ENCODE peak calls at places on chromosomes 13 and 19, in seven cellular contexts. One of them, this sample, is unnamed.

GRCh38 chr13:39676315-39676876 is 20.9 kb downstream of the COG6 start:
- DNase-seq in RWPE2: no peak
- DNase-seq in naive thymus-derived CD4-positive, alpha-beta T cell: peak; percentile 24
- DNase-seq in cardiac muscle cell: peak; percentile 74
- DNase-seq in esophagus squamous epithelium: no peak
- DNase-seq in CD4-positive, alpha-beta memory T cell: peak; percentile 41
- DNase-seq in tibial nerve: peak; percentile 73
- DNase-seq in this sample: no peak

GRCh38 chr19:35040826-35041547 is 534 bp upstream of the HPN start:
- DNase-seq in RWPE2: peak; percentile 52
- DNase-seq in naive thymus-derived CD4-positive, alpha-beta T cell: no peak
- DNase-seq in cardiac muscle cell: peak; percentile 78
- DNase-seq in esophagus squamous epithelium: peak; percentile 48
- DNase-seq in CD4-positive, alpha-beta memory T cell: peak; percentile 15
- DNase-seq in tibial nerve: peak; percentile 92
- DNase-seq in this sample: no peak

GRCh38 chr19:4385291-4386037 is 14.9 kb downstream of the SH3GL1 start:
- DNase-seq in RWPE2: no peak
- DNase-seq in naive thymus-derived CD4-positive, alpha-beta T cell: no peak
- DNase-seq in cardiac muscle cell: no peak
- DNase-seq in esophagus squamous epithelium: no peak
- DNase-seq in CD4-positive, alpha-beta memory T cell: no peak
- DNase-seq in tibial nerve: no peak
- DNase-seq in this sample: no peak

GRCh38 chr13:114078501-114079451 is 53.6 kb downstream of the RASA3 start:
- DNase-seq in RWPE2: peak; percentile 56
- DNase-seq in naive thymus-derived CD4-positive, alpha-beta T cell: no peak
- DNase-seq in cardiac muscle cell: peak; percentile 74
- DNase-seq in esophagus squamous epithelium: no peak
- DNase-seq in CD4-positive, alpha-beta memory T cell: no peak
- DNase-seq in tibial nerve: no peak
- DNase-seq in this sample: peak; percentile 41

GRCh38 chr19:1395194-1396018 is 5.9 kb downstream of the GAMT start:
- DNase-seq in RWPE2: no peak
- DNase-seq in naive thymus-derived CD4-positive, alpha-beta T cell: no peak
- DNase-seq in cardiac muscle cell: no peak
- DNase-seq in esophagus squamous epithelium: no peak
- DNase-seq in CD4-positive, alpha-beta memory T cell: no peak
- DNase-seq in tibial nerve: no peak
- DNase-seq in this sample: no peak

GRCh38 chr19:54395685-54396084 is 19.6 kb upstream of the TTYH1 start:
- DNase-seq in RWPE2: no peak
- DNase-seq in naive thymus-derived CD4-positive, alpha-beta T cell: no peak
- DNase-seq in cardiac muscle cell: no peak
- DNase-seq in esophagus squamous epithelium: no peak
- DNase-seq in CD4-positive, alpha-beta memory T cell: no peak
- DNase-seq in tibial nerve: no peak
- DNase-seq in this sample: no peak

GRCh38 chr19:49988433-49988832 is 27.5 kb upstream of the SIGLEC11 start:
- DNase-seq in RWPE2: no peak
- DNase-seq in naive thymus-derived CD4-positive, alpha-beta T cell: no peak
- DNase-seq in cardiac muscle cell: no peak
- DNase-seq in esophagus squamous epithelium: no peak
- DNase-seq in CD4-positive, alpha-beta memory T cell: no peak
- DNase-seq in tibial nerve: no peak
- DNase-seq in this sample: no peak

GRCh38 chr19:6465663-6466062 is 1.6 kb downstream of the CRB3 start:
- DNase-seq in RWPE2: no peak
- DNase-seq in naive thymus-derived CD4-positive, alpha-beta T cell: no peak
- DNase-seq in cardiac muscle cell: no peak
- DNase-seq in esophagus squamous epithelium: no peak
- DNase-seq in CD4-positive, alpha-beta memory T cell: no peak
- DNase-seq in tibial nerve: no peak
- DNase-seq in this sample: no peak

GRCh38 chr19:12596927-12597548 is 13.6 kb downstream of the ZNF490 start:
- DNase-seq in RWPE2: no peak
- DNase-seq in naive thymus-derived CD4-positive, alpha-beta T cell: no peak
- DNase-seq in cardiac muscle cell: no peak
- DNase-seq in esophagus squamous epithelium: no peak
- DNase-seq in CD4-positive, alpha-beta memory T cell: no peak
- DNase-seq in tibial nerve: no peak
- DNase-seq in this sample: no peak

GRCh38 chr19:55228015-55228391 is 560 bp downstream of the TMEM86B start:
- DNase-seq in RWPE2: no peak
- DNase-seq in naive thymus-derived CD4-positive, alpha-beta T cell: no peak
- DNase-seq in cardiac muscle cell: no peak
- DNase-seq in esophagus squamous epithelium: no peak
- DNase-seq in CD4-positive, alpha-beta memory T cell: no peak
- DNase-seq in tibial nerve: no peak
- DNase-seq in this sample: no peak

GRCh38 chr13:40979232-40979631 is 39.9 kb downstream of the ELF1 start:
- DNase-seq in RWPE2: no peak
- DNase-seq in naive thymus-derived CD4-positive, alpha-beta T cell: no peak
- DNase-seq in cardiac muscle cell: no peak
- DNase-seq in esophagus squamous epithelium: no peak
- DNase-seq in CD4-positive, alpha-beta memory T cell: no peak
- DNase-seq in tibial nerve: no peak
- DNase-seq in this sample: no peak

GRCh38 chr13:74325106-74325505 is 190.9 kb upstream of the KLF12 start:
- DNase-seq in RWPE2: no peak
- DNase-seq in naive thymus-derived CD4-positive, alpha-beta T cell: no peak
- DNase-seq in cardiac muscle cell: peak; percentile 88
- DNase-seq in esophagus squamous epithelium: no peak
- DNase-seq in CD4-positive, alpha-beta memory T cell: no peak
- DNase-seq in tibial nerve: peak; percentile 9
- DNase-seq in this sample: no peak

GRCh38 chr13:41546372-41547252 is 89.3 kb downstream of the RGCC start:
- DNase-seq in RWPE2: no peak
- DNase-seq in naive thymus-derived CD4-positive, alpha-beta T cell: no peak
- DNase-seq in cardiac muscle cell: peak; percentile 36
- DNase-seq in esophagus squamous epithelium: no peak
- DNase-seq in CD4-positive, alpha-beta memory T cell: no peak
- DNase-seq in tibial nerve: no peak
- DNase-seq in this sample: no peak

GRCh38 chr19:1221141-1221903 is 15.7 kb downstream of the STK11 start:
- DNase-seq in RWPE2: no peak
- DNase-seq in naive thymus-derived CD4-positive, alpha-beta T cell: no peak
- DNase-seq in cardiac muscle cell: peak; percentile 67
- DNase-seq in esophagus squamous epithelium: no peak
- DNase-seq in CD4-positive, alpha-beta memory T cell: no peak
- DNase-seq in tibial nerve: no peak
- DNase-seq in this sample: no peak

GRCh38 chr19:49631279-49631588 is 8.7 kb downstream of the RRAS start:
- DNase-seq in RWPE2: no peak
- DNase-seq in naive thymus-derived CD4-positive, alpha-beta T cell: no peak
- DNase-seq in cardiac muscle cell: no peak
- DNase-seq in esophagus squamous epithelium: no peak
- DNase-seq in CD4-positive, alpha-beta memory T cell: no peak
- DNase-seq in tibial nerve: no peak
- DNase-seq in this sample: no peak

GRCh38 chr13:84834201-84834600 is 951.9 kb upstream of the SLITRK1 start:
- DNase-seq in RWPE2: no peak
- DNase-seq in naive thymus-derived CD4-positive, alpha-beta T cell: no peak
- DNase-seq in cardiac muscle cell: no peak
- DNase-seq in esophagus squamous epithelium: no peak
- DNase-seq in CD4-positive, alpha-beta memory T cell: no peak
- DNase-seq in tibial nerve: no peak
- DNase-seq in this sample: no peak

GRCh38 chr19:31110331-31110730 is 238.9 kb downstream of the TSHZ3 start:
- DNase-seq in RWPE2: no peak
- DNase-seq in naive thymus-derived CD4-positive, alpha-beta T cell: no peak
- DNase-seq in cardiac muscle cell: peak; percentile 69
- DNase-seq in esophagus squamous epithelium: no peak
- DNase-seq in CD4-positive, alpha-beta memory T cell: no peak
- DNase-seq in tibial nerve: no peak
- DNase-seq in this sample: no peak

GRCh38 chr19:8338835-8339234 is 4.2 kb downstream of the KANK3 start:
- DNase-seq in RWPE2: no peak
- DNase-seq in naive thymus-derived CD4-positive, alpha-beta T cell: no peak
- DNase-seq in cardiac muscle cell: no peak
- DNase-seq in esophagus squamous epithelium: no peak
- DNase-seq in CD4-positive, alpha-beta memory T cell: no peak
- DNase-seq in tibial nerve: no peak
- DNase-seq in this sample: no peak

GRCh38 chr19:8017808-8018207 is 12.4 kb upstream of the ELAVL1 start:
- DNase-seq in RWPE2: no peak
- DNase-seq in naive thymus-derived CD4-positive, alpha-beta T cell: no peak
- DNase-seq in cardiac muscle cell: no peak
- DNase-seq in esophagus squamous epithelium: no peak
- DNase-seq in CD4-positive, alpha-beta memory T cell: peak; percentile 44
- DNase-seq in tibial nerve: no peak
- DNase-seq in this sample: peak; percentile 20

GRCh38 chr19:55647732-55648656 is at the start of gene CCDC106:
- DNase-seq in RWPE2: no peak
- DNase-seq in naive thymus-derived CD4-positive, alpha-beta T cell: peak; percentile 43
- DNase-seq in cardiac muscle cell: peak; percentile 86
- DNase-seq in esophagus squamous epithelium: no peak
- DNase-seq in CD4-positive, alpha-beta memory T cell: peak; percentile 41
- DNase-seq in tibial nerve: peak; percentile 63
- DNase-seq in this sample: peak; percentile 72

GRCh38 chr19:35693835-35694599 is 10.3 kb upstream of the ZBTB32 start:
- DNase-seq in RWPE2: peak; percentile 71
- DNase-seq in naive thymus-derived CD4-positive, alpha-beta T cell: peak; percentile 78
- DNase-seq in cardiac muscle cell: peak; percentile 88
- DNase-seq in esophagus squamous epithelium: peak; percentile 51
- DNase-seq in CD4-positive, alpha-beta memory T cell: peak; percentile 87
- DNase-seq in tibial nerve: peak; percentile 91
- DNase-seq in this sample: peak; percentile 92

GRCh38 chr13:72457151-72457550 is 270.3 kb downstream of the MZT1 start:
- DNase-seq in RWPE2: no peak
- DNase-seq in naive thymus-derived CD4-positive, alpha-beta T cell: no peak
- DNase-seq in cardiac muscle cell: no peak
- DNase-seq in esophagus squamous epithelium: no peak
- DNase-seq in CD4-positive, alpha-beta memory T cell: no peak
- DNase-seq in tibial nerve: no peak
- DNase-seq in this sample: no peak

GRCh38 chr13:29920018-29920643 is 69.7 kb upstream of the UBL3 start:
- DNase-seq in RWPE2: no peak
- DNase-seq in naive thymus-derived CD4-positive, alpha-beta T cell: no peak
- DNase-seq in cardiac muscle cell: no peak
- DNase-seq in esophagus squamous epithelium: no peak
- DNase-seq in CD4-positive, alpha-beta memory T cell: no peak
- DNase-seq in tibial nerve: no peak
- DNase-seq in this sample: no peak

GRCh38 chr13:113425931-113426590 is 27.2 kb downstream of the ADPRHL1 start:
- DNase-seq in RWPE2: no peak
- DNase-seq in naive thymus-derived CD4-positive, alpha-beta T cell: no peak
- DNase-seq in cardiac muscle cell: no peak
- DNase-seq in esophagus squamous epithelium: no peak
- DNase-seq in CD4-positive, alpha-beta memory T cell: no peak
- DNase-seq in tibial nerve: no peak
- DNase-seq in this sample: no peak

GRCh38 chr13:42977219-42977659 is 14.8 kb downstream of the EPSTI1 start:
- DNase-seq in RWPE2: no peak
- DNase-seq in naive thymus-derived CD4-positive, alpha-beta T cell: no peak
- DNase-seq in cardiac muscle cell: no peak
- DNase-seq in esophagus squamous epithelium: no peak
- DNase-seq in CD4-positive, alpha-beta memory T cell: no peak
- DNase-seq in tibial nerve: no peak
- DNase-seq in this sample: no peak

GRCh38 chr13:46894534-46894906 is 2.3 kb downstream of the HTR2A start:
- DNase-seq in RWPE2: no peak
- DNase-seq in naive thymus-derived CD4-positive, alpha-beta T cell: no peak
- DNase-seq in cardiac muscle cell: peak; percentile 15
- DNase-seq in esophagus squamous epithelium: no peak
- DNase-seq in CD4-positive, alpha-beta memory T cell: no peak
- DNase-seq in tibial nerve: no peak
- DNase-seq in this sample: no peak

GRCh38 chr13:99357149-99357596 is 50.0 kb upstream of the GPR183 start:
- DNase-seq in RWPE2: no peak
- DNase-seq in naive thymus-derived CD4-positive, alpha-beta T cell: no peak
- DNase-seq in cardiac muscle cell: peak; percentile 83
- DNase-seq in esophagus squamous epithelium: no peak
- DNase-seq in CD4-positive, alpha-beta memory T cell: peak; percentile 68
- DNase-seq in tibial nerve: no peak
- DNase-seq in this sample: no peak

GRCh38 chr19:33052352-33052972 is 12.2 kb downstream of the RHPN2 start:
- DNase-seq in RWPE2: no peak
- DNase-seq in naive thymus-derived CD4-positive, alpha-beta T cell: no peak
- DNase-seq in cardiac muscle cell: peak; percentile 68
- DNase-seq in esophagus squamous epithelium: no peak
- DNase-seq in CD4-positive, alpha-beta memory T cell: no peak
- DNase-seq in tibial nerve: peak; percentile 31
- DNase-seq in this sample: no peak
- H3K4me1 ChIP-seq in RWPE2: peaks cover 40% of the 10 kb centered on the region
- H3K4me1 ChIP-seq in naive thymus-derived CD4-positive, alpha-beta T cell: no peaks in the 10 kb centered on the region
- H3K4me1 ChIP-seq in cardiac muscle cell: peaks cover 4% of the 10 kb centered on the region
- H3K4me1 ChIP-seq in esophagus squamous epithelium: peaks cover 13% of the 10 kb centered on the region
- H3K4me1 ChIP-seq in CD4-positive, alpha-beta memory T cell: no peaks in the 10 kb centered on the region
- H3K4me1 ChIP-seq in tibial nerve: no peaks in the 10 kb centered on the region
- H3K4me1 ChIP-seq in this sample: no peaks in the 10 kb centered on the region

GRCh38 chr19:18419699-18420460 is 682 bp downstream of the SSBP4 start:
- DNase-seq in RWPE2: peak; percentile 64
- DNase-seq in naive thymus-derived CD4-positive, alpha-beta T cell: no peak
- DNase-seq in cardiac muscle cell: no peak
- DNase-seq in esophagus squamous epithelium: no peak
- DNase-seq in CD4-positive, alpha-beta memory T cell: peak; percentile 55
- DNase-seq in tibial nerve: no peak
- DNase-seq in this sample: peak; percentile 45
- H3K27ac ChIP-seq in RWPE2: peak overlapping the region; percentile 70
- H3K27ac ChIP-seq in naive thymus-derived CD4-positive, alpha-beta T cell: peak overlapping the region; percentile 63
- H3K27ac ChIP-seq in cardiac muscle cell: peak overlapping the region; percentile 45
- H3K27ac ChIP-seq in esophagus squamous epithelium: peak overlapping the region; percentile 67
- H3K27ac ChIP-seq in CD4-positive, alpha-beta memory T cell: peak overlapping the region; percentile 70
- H3K27ac ChIP-seq in tibial nerve: peak overlapping the region; percentile 97
- H3K27ac ChIP-seq in this sample: peak overlapping the region; percentile 83

GRCh38 chr19:16459680-16460079 is 12.1 kb downstream of the EPS15L1 start:
- DNase-seq in RWPE2: no peak
- DNase-seq in naive thymus-derived CD4-positive, alpha-beta T cell: no peak
- DNase-seq in cardiac muscle cell: no peak
- DNase-seq in esophagus squamous epithelium: no peak
- DNase-seq in CD4-positive, alpha-beta memory T cell: no peak
- DNase-seq in tibial nerve: no peak
- DNase-seq in this sample: no peak
- H3K4me1 ChIP-seq in RWPE2: peaks cover 21% of the 10 kb centered on the region
- H3K4me1 ChIP-seq in naive thymus-derived CD4-positive, alpha-beta T cell: no peaks in the 10 kb centered on the region
- H3K4me1 ChIP-seq in cardiac muscle cell: peaks cover 41% of the 10 kb centered on the region
- H3K4me1 ChIP-seq in esophagus squamous epithelium: peaks cover 80% of the 10 kb centered on the region
- H3K4me1 ChIP-seq in CD4-positive, alpha-beta memory T cell: peaks cover 39% of the 10 kb centered on the region
- H3K4me1 ChIP-seq in tibial nerve: no peaks in the 10 kb centered on the region
- H3K4me1 ChIP-seq in this sample: peaks cover 29% of the 10 kb centered on the region

DNA sequence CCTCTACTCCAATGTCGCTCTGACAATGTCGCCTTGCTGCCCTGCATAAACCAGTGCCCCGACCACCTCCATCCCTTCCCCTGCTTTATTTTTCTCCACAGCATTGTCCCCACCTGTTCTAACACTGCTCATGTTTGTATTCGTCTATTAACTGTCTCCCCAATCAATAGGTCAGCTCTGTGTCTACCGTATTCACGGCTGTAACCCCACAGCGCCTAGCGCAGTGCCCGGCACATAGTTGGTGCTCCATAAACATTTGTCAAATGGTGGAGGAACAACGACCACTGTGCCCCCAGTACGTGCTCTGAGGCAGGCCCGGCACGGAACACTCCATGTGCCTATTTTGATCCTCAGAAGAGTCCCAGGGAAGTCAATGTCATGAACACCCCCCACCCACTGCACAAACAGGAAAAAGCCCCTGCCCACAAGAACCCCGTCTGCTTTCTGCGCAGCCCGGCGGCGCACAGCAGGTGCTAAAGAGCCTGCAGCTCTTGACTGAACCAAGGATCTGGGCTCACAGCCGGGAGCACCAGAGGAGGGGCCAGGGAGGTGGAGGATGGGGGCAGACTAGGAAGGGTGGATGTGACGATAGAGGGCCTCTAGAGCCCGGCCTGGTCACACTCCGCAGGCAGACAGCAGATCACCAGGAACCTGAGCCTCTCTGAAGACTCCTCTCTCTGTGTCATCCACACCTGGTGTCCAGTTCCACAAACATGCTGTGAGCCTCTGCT is 1.8 kb upstream of the CEACAM16 start:
- DNase-seq in RWPE2: no peak
- DNase-seq in naive thymus-derived CD4-positive, alpha-beta T cell: no peak
- DNase-seq in cardiac muscle cell: no peak
- DNase-seq in esophagus squamous epithelium: no peak
- DNase-seq in CD4-positive, alpha-beta memory T cell: no peak
- DNase-seq in tibial nerve: no peak
- DNase-seq in this sample: no peak
- H3K27ac ChIP-seq in RWPE2: no peak overlapping the region
- H3K27ac ChIP-seq in naive thymus-derived CD4-positive, alpha-beta T cell: no peak overlapping the region
- H3K27ac ChIP-seq in cardiac muscle cell: no peak overlapping the region
- H3K27ac ChIP-seq in esophagus squamous epithelium: no peak overlapping the region
- H3K27ac ChIP-seq in CD4-positive, alpha-beta memory T cell: no peak overlapping the region
- H3K27ac ChIP-seq in tibial nerve: no peak overlapping the region
- H3K27ac ChIP-seq in this sample: no peak overlapping the region